ENCODE peak calls at places on chromosome 14, in nine cellular contexts. A is fibroblast of lung, E is small intestine, W is testis, M is tibial artery, I is astrocyte, U is ovary, G is IMR-90, L is mucosa of descending colon. X is an unnamed sample.
A peak's percentile ranks its signal among the peaks of the same experiment; 100 is the strongest.

GRCh38 chr14:68173227-68173972 is 353.8 kb downstream of the RAD51B start:
- DNase-seq in A (peak; percentile 27), E (no peak), W (no peak), M (no peak), I (peak; percentile 34), U (no peak), G (peak; percentile 84), L (no peak), X (no peak)

GRCh38 chr14:103920981-103921854 is 7.0 kb upstream of the TDRD9 start:
- DNase-seq in A (peak; percentile 89), E (peak; percentile 94), W (peak; percentile 92), M (peak; percentile 86), I (peak; percentile 75), U (peak; percentile 91), G (peak; percentile 89), L (peak; percentile 95), X (peak; percentile 91)

GRCh38 chr14:90758959-90759358 is 57.3 kb downstream of the TTC7B start:
- DNase-seq in A (peak; percentile 15), E (no peak), W (peak; percentile 67), M (peak; percentile 76), I (no peak), U (peak; percentile 42), G (peak; percentile 4), L (peak; percentile 78), X (peak; percentile 13)

GRCh38 chr14:80621701-80622100 is 319.8 kb downstream of the CEP128 start:
- DNase-seq in A (peak; percentile 88), E (no peak), W (no peak), M (no peak), I (peak; percentile 81), U (no peak), G (peak; percentile 89), L (no peak), X (no peak)

GRCh38 chr14:91770185-91770584 is 38.3 kb upstream of the CATSPERB start:
- DNase-seq in A (no peak), E (no peak), W (no peak), M (no peak), I (no peak), U (no peak), G (no peak), L (no peak), X (no peak)

GRCh38 chr14:90785474-90785873 is 30.8 kb downstream of the TTC7B start:
- DNase-seq in A (peak; percentile 25), E (no peak), W (peak; percentile 49), M (peak; percentile 42), I (no peak), U (peak; percentile 40), G (no peak), L (no peak), X (no peak)

GRCh38 chr14:24398943-24399801 is at the start of gene NYNRIN:
- DNase-seq in A (no peak), E (peak; percentile 54), W (peak; percentile 68), M (peak; percentile 50), I (peak; percentile 16), U (peak; percentile 78), G (peak; percentile 12), L (peak; percentile 75), X (no peak)

GRCh38 chr14:54108481-54109471 is 152.2 kb upstream of the BMP4 start:
- DNase-seq in A (peak; percentile 47), E (no peak), W (no peak), M (no peak), I (peak; percentile 98), U (no peak), G (peak; percentile 82), L (no peak), X (no peak)

GRCh38 chr14:70029296-70030132 is 150.3 kb downstream of the SMOC1 start:
- DNase-seq in A (no peak), E (no peak), W (no peak), M (no peak), I (no peak), U (no peak), G (no peak), L (no peak), X (no peak)

GRCh38 chr14:84225243-84225642 is 1304.7 kb upstream of the FLRT2 start:
- DNase-seq in A (peak; percentile 65), E (no peak), W (peak; percentile 70), M (no peak), I (no peak), U (peak; percentile 41), G (no peak), L (no peak), X (no peak)

DNA sequence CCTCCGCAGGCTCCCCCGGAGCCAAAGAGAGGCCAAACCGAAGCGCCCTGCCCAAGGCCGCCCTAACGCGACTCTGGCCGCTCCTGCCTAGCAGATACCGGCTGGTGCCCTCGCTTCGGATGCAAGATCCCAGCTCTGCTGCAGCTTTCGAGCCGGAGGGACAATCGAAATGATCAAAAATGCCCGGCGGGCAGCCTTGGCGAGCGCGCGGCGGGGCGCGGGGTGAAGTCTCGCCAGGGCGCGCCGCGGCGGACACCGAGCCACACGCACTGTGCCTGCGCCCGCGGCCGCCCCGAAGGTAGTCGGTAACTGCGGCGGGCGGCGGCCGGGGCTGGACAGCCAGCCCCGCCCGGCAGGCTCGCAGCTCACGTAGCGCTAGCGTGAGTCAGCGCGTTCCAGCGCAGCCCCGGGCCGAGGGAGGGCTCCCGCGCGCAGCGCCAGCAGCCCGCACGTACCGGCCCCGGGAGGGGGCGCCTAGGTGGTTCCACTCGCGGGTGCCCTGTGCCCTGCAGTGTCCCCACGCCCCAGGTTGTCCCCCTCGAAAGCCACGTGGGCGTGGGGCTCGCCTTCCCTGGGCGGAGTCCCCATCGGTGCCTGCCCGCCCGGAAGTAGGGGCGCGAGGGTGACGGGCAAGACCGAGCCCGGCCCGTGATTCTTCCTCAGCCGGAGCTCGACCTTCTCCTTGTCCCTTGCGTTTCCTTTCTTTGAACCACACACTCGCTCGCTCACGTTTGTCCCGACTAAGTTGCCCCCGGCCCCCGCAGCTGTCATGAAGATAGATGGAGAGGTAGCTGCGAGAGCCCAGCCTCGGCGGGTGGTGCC is 109.3 kb upstream of the EGLN3 start:
- DNase-seq in A (peak; percentile 62), E (peak; percentile 87), W (peak; percentile 78), M (peak; percentile 72), I (peak; percentile 63), U (peak; percentile 75), G (peak; percentile 50), L (peak; percentile 89), X (peak; percentile 40)
- H3K4me3 ChIP-seq in A (peak overlapping the region; percentile 50), E (peak overlapping the region; percentile 57), W (peak overlapping the region; percentile 73), M (peak overlapping the region; percentile 64), I (peak overlapping the region; percentile 62), U (peak overlapping the region; percentile 50), G (peak overlapping the region; percentile 65), L (peak overlapping the region; percentile 22), X (peak overlapping the region; percentile 55)

GRCh38 chr14:43145361-43145760 is 1361.7 kb downstream of the FSCB start:
- DNase-seq in A (peak; percentile 71), E (no peak), W (no peak), M (no peak), I (no peak), U (no peak), G (peak; percentile 34), L (no peak), X (no peak)
- H3K9me3 ChIP-seq in A (no peaks in the 10 kb centered on the region), E (no peaks in the 10 kb centered on the region), W (no peaks in the 10 kb centered on the region), M (no peaks in the 10 kb centered on the region), I (peaks cover 3% of the 10 kb centered on the region), U (no peaks in the 10 kb centered on the region), G (peaks cover 2% of the 10 kb centered on the region), L (no peaks in the 10 kb centered on the region), X (no peaks in the 10 kb centered on the region)

GRCh38 chr14:93960108-93960475 is 16.3 kb downstream of the ASB2 start:
- DNase-seq in A (no peak), E (no peak), W (no peak), M (no peak), I (no peak), U (no peak), G (peak; percentile 4), L (no peak), X (no peak)
- H3K4me3 ChIP-seq in A (no peak overlapping the region), E (no peak overlapping the region), W (no peak overlapping the region), M (no peak overlapping the region), I (no peak overlapping the region), U (no peak overlapping the region), G (no peak overlapping the region), L (no peak overlapping the region), X (no peak overlapping the region)

GRCh38 chr14:106666341-106666740 is 1140.0 kb downstream of the TMEM121 start:
- DNase-seq in A (no peak), E (no peak), W (no peak), M (no peak), I (no peak), U (no peak), G (no peak), L (no peak), X (no peak)

GRCh38 chr14:106657460-106657859 is 1131.1 kb downstream of the TMEM121 start:
- DNase-seq in A (no peak), E (peak; percentile 7), W (peak; percentile 49), M (no peak), I (no peak), U (no peak), G (no peak), L (no peak), X (peak; percentile 74)

GRCh38 chr14:106665814-106666213 is 1139.4 kb downstream of the TMEM121 start:
- DNase-seq in A (no peak), E (no peak), W (no peak), M (no peak), I (no peak), U (no peak), G (no peak), L (no peak), X (no peak)

GRCh38 chr14:106662947-106663346 is 1136.6 kb downstream of the TMEM121 start:
- DNase-seq in A (no peak), E (no peak), W (no peak), M (no peak), I (no peak), U (no peak), G (no peak), L (no peak), X (no peak)
- H3K9me3 ChIP-seq in A (no peaks in the 10 kb centered on the region), E (no peaks in the 10 kb centered on the region), W (no peaks in the 10 kb centered on the region), M (no peaks in the 10 kb centered on the region), I (no peaks in the 10 kb centered on the region), U (no peaks in the 10 kb centered on the region), G (peaks cover 4% of the 10 kb centered on the region), L (peaks cover 7% of the 10 kb centered on the region), X (no peaks in the 10 kb centered on the region)

GRCh38 chr14:22870811-22871199 is 735 bp upstream of the LRP10 start:
- DNase-seq in A (no peak), E (no peak), W (no peak), M (no peak), I (no peak), U (no peak), G (no peak), L (no peak), X (no peak)

GRCh38 chr14:22871962-22872832 is 657 bp downstream of the LRP10 start:
- DNase-seq in A (peak; percentile 82), E (peak; percentile 88), W (peak; percentile 93), M (peak; percentile 86), I (peak; percentile 78), U (peak; percentile 87), G (peak; percentile 81), L (peak; percentile 82), X (peak; percentile 73)

GRCh38 chr14:22872833-22873520 is 1.4 kb downstream of the LRP10 start:
- DNase-seq in A (no peak), E (no peak), W (no peak), M (no peak), I (peak; percentile 3), U (no peak), G (no peak), L (no peak), X (no peak)

GRCh38 chr14:22875003-22875747 is 3.6 kb downstream of the LRP10 start:
- DNase-seq in A (no peak), E (no peak), W (no peak), M (no peak), I (no peak), U (no peak), G (no peak), L (no peak), X (no peak)

GRCh38 chr14:22871200-22871961 is at the start of gene LRP10:
- DNase-seq in A (peak; percentile 88), E (peak; percentile 96), W (peak; percentile 96), M (peak; percentile 96), I (peak; percentile 74), U (peak; percentile 91), G (peak; percentile 75), L (peak; percentile 97), X (peak; percentile 75)
- H3K4me3 ChIP-seq in A (peak within 1 kb of the TSS; percentile 96), E (peak within 1 kb of the TSS; percentile 72), W (peak within 1 kb of the TSS; percentile 79), M (peak within 1 kb of the TSS; percentile 97), I (peak within 1 kb of the TSS; percentile 70), U (peak within 1 kb of the TSS; percentile 86), G (peak within 1 kb of the TSS; percentile 79), L (peak within 1 kb of the TSS; percentile 98), X (peak within 1 kb of the TSS; percentile 82)